ENCODE peak calls at places on chromosomes 2 and 18, in seven cellular contexts. K is OCI-LY7, J is foreskin fibroblast, R is HCEC 1CT, D is AG04450, G is uterus, E is A172. S is an unnamed sample.

GRCh38 chr18:50937183-50937582 is 30.7 kb upstream of the ELAC1 start:
- DNase-seq in K (no peak), J (no peak), R (no peak), D (no peak), G (no peak), E (no peak), S (no peak)

GRCh38 chr2:42040643-42041277 is 7.1 kb upstream of the PKDCC start:
- DNase-seq in K (no peak), J (no peak), R (no peak), D (no peak), G (no peak), E (no peak), S (no peak)

GRCh38 chr2:147506889-147507288 is 337.9 kb upstream of the ACVR2A start:
- DNase-seq in K (no peak), J (no peak), R (no peak), D (no peak), G (no peak), E (no peak), S (no peak)

GRCh38 chr18:22320736-22321135 is 97.0 kb downstream of the CTAGE1 start:
- DNase-seq in K (no peak), J (no peak), R (no peak), D (no peak), G (no peak), E (no peak), S (no peak)

GRCh38 chr2:28951910-28952805 is 28.9 kb upstream of the TOGARAM2 start:
- DNase-seq in K (no peak), J (peak), R (peak), D (no peak), G (peak), E (no peak), S (no peak)

GRCh38 chr2:139271149-139271548 is 491.0 kb upstream of the NXPH2 start:
- DNase-seq in K (no peak), J (no peak), R (no peak), D (no peak), G (no peak), E (no peak), S (no peak)

GRCh38 chr18:62339106-62339988 is 14.2 kb downstream of the TNFRSF11A start:
- DNase-seq in K (no peak), J (no peak), R (peak), D (peak), G (no peak), E (peak), S (no peak)

GRCh38 chr2:42385225-42385624 is 24.2 kb upstream of the COX7A2L start:
- DNase-seq in K (no peak), J (no peak), R (peak), D (no peak), G (no peak), E (no peak), S (no peak)

GRCh38 chr2:20634430-20635095 is 16.3 kb downstream of the HS1BP3 start:
- DNase-seq in K (no peak), J (peak), R (peak), D (peak), G (peak), E (peak), S (no peak)

GRCh38 chr2:232008907-232009638 is 47.6 kb downstream of the DIS3L2 start:
- DNase-seq in K (no peak), J (peak), R (no peak), D (no peak), G (no peak), E (no peak), S (no peak)

S was measured in posterior vena cava.